ENCODE peak calls at places on chromosomes 1 and 21, in eight cellular contexts. T is MCF 10A, E is GM10248, V is foreskin fibroblast, C is endothelial cell, W is psoas muscle, B is pancreas, K is WTC11. D is an unnamed sample.

GRCh38 chr1:57966751-57967406 is 543.0 kb upstream of the DAB1 start:
- DNase-seq in V (no peak), B (no peak), C (peak), W (no peak), T (peak), K (peak), E (no peak), D (no peak)

GRCh38 chr1:10941891-10942541 is 70.4 kb upstream of the TARDBP start:
- DNase-seq in K (peak), B (no peak), C (peak), V (peak), T (peak), W (peak), E (peak), D (no peak)

GRCh38 chr1:7294636-7295035 is 476.5 kb upstream of the VAMP3 start:
- DNase-seq in T (no peak), K (no peak), C (no peak), E (no peak), V (no peak), W (no peak), B (no peak), D (no peak)

GRCh38 chr1:33902486-33903209 is 38.8 kb downstream of the HMGB4 start:
- DNase-seq in W (no peak), T (no peak), C (no peak), B (no peak), E (peak), V (no peak), K (no peak), D (no peak)

GRCh38 chr1:56754713-56755505 is 64.3 kb downstream of the FYB2 start:
- DNase-seq in T (no peak), C (no peak), V (no peak), E (no peak), W (no peak), K (no peak), B (no peak), D (no peak)

GRCh38 chr1:174013864-174014418 is 8.2 kb downstream of the RC3H1 start:
- DNase-seq in B (no peak), K (no peak), V (peak), T (no peak), W (no peak), C (no peak), E (no peak), D (no peak)

GRCh38 chr1:200771625-200772555 is 33.2 kb downstream of the CAMSAP2 start:
- DNase-seq in W (no peak), K (no peak), C (no peak), B (no peak), V (peak), T (peak), E (no peak), D (no peak)

GRCh38 chr1:68409426-68409825 is 40.3 kb downstream of the RPE65 start:
- DNase-seq in K (no peak), C (no peak), B (no peak), W (no peak), V (peak), E (no peak), T (no peak), D (no peak)

GRCh38 chr1:10353282-10353681 is 45.6 kb upstream of the PGD start:
- DNase-seq in V (no peak), W (no peak), E (no peak), K (peak), T (no peak), C (no peak), B (no peak), D (no peak)

GRCh38 chr1:15370781-15371467 is 38.8 kb upstream of the EFHD2 start:
- DNase-seq in C (no peak), T (no peak), B (peak), V (no peak), W (peak), K (no peak), E (no peak), D (no peak)

GRCh38 chr1:94803517-94804441 is 16.4 kb upstream of the SLC44A3 start:
- DNase-seq in E (no peak), C (no peak), B (no peak), K (no peak), W (no peak), T (no peak), V (peak), D (no peak)

GRCh38 chr1:87712261-87712674 is 383.6 kb downstream of the LMO4 start:
- DNase-seq in V (no peak), E (no peak), B (no peak), W (no peak), K (no peak), T (peak), C (no peak), D (no peak)

GRCh38 chr21:38807481-38807880 is 1.8 kb downstream of the ETS2 start:
- DNase-seq in T (no peak), K (no peak), E (no peak), C (no peak), B (no peak), V (no peak), W (no peak), D (peak)

DNA sequence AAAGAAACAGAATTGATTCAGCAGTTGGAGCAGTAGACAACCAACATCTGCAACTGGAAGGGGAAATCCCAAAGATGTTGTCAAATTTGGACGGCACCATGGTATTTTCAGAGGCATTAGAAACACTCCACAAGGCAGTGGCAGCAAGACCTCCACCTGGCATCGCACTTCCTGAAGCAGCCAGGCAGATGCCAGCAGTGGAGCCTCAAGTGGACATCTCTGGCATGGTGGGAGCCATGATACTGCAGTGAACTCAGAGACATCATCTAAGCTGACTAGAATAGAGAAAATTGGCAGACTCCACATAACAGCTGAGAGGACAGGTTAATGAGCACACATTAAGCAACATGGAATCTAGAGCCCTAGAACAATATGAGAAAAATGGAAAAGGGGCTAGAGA is 33.9 kb upstream of the RGS8 start:
- DNase-seq in E (no peak), K (no peak), V (no peak), B (no peak), C (no peak), W (no peak), T (no peak), D (no peak)
- TF ChIP-seq CTCF in E (no peak), K (no peak), V (no peak), B (no peak), C (no peak), W (no peak), T (no peak), D (no peak)

GRCh38 chr21:29638138-29638537 is 301.7 kb downstream of the GRIK1 start:
- DNase-seq in V (no peak), B (no peak), T (no peak), C (no peak), K (no peak), W (no peak), E (no peak), D (no peak)

GRCh38 chr21:29637553-29637952 is 302.2 kb downstream of the GRIK1 start:
- DNase-seq in T (no peak), B (no peak), E (no peak), V (no peak), W (no peak), K (no peak), C (no peak), D (no peak)

GRCh38 chr21:29637126-29637525 is 302.7 kb downstream of the GRIK1 start:
- DNase-seq in T (no peak), W (no peak), E (no peak), V (no peak), K (no peak), B (no peak), C (no peak), D (no peak)

GRCh38 chr21:29634410-29634809 is 305.4 kb downstream of the GRIK1 start:
- DNase-seq in K (no peak), W (no peak), B (no peak), E (no peak), V (no peak), T (no peak), C (no peak), D (no peak)

DNA sequence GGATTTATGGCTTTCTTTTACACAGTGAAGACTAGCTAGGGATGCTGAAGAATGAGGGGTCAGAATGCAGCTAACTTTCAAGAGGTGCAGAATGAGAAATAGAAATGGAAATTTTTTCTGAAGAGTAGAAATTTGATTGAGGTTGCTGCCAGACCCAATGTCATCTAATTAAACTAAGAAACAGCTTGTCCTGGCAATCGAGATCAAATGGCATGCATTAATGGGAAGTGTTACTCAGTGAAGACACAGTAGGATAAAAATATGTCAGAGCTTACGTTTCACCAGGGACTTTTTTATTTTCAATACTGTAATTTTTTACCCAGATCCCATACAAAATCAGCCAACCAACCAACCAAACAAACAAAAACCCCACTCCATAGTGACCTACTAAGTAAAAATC is 306.0 kb downstream of the GRIK1 start:
- DNase-seq in W (no peak), B (no peak), K (no peak), C (no peak), E (no peak), T (no peak), V (no peak), D (no peak)
- TF ChIP-seq CTCF in W (no peak), B (no peak), K (no peak), C (no peak), E (no peak), T (no peak), V (no peak), D (no peak)

DNA sequence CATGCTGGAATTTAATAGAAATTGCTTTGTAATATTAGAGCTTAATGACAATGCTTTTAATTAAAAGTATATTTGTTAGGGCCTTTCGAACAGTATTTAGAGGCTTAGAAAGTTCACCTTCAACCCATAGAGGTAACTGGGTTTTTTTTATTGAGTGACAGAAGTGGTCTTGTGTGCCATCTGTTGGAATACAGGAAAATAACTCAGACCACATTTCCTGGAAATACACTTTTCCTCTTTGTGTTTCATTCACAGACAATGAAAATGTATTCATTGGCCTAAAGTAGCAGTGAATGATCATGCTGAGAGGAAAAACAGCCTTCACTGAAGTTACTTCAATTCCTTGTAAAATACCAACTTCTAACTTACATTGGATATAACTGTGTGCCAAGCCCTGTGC is 83.6 kb upstream of the L1TD1 start:
- DNase-seq in E (no peak), C (no peak), K (no peak), V (no peak), B (no peak), W (no peak), T (no peak), D (no peak)
- TF ChIP-seq CTCF in E (no peak), C (no peak), K (no peak), V (no peak), B (no peak), W (no peak), T (no peak), D (no peak)

DNA sequence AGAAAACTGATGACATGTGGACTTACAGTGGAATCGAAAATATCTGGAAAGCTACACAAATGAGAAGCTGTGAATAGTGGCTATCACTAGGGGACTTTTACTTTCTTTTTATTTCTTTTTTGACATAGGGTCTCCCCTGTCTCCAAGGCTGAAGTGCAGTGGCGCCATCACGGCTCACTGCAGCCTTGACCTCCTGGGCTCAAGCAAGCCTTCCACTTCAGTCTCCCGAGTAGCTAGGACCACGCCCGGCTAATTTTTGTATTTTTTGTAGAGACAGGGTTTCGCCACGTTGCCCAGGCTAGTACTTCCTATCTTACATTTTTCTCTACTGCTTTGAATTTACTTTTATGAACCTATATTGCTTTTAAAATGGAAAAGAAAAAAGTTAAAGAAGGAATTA is 10.5 kb downstream of the TMEM35B start:
- DNase-seq in W (no peak), C (no peak), E (no peak), T (no peak), K (no peak), B (no peak), V (no peak), D (no peak)
- TF ChIP-seq CTCF in W (no peak), C (no peak), E (no peak), T (no peak), K (no peak), B (no peak), V (no peak), D (no peak)

D was measured in HFFc6.